ENCODE peak calls at places on chromosome 3, in nine cellular contexts. O is AG20443; W is kidney tubule cell; D is stimulated activated CD8-positive, alpha-beta memory T cell treated with anti-CD3 and anti-CD28 coated beads, Interleukin-7, amount 100 ng/mL, for 24 hours; J is fibroblast of mammary gland; F is T-helper 2 cell; Y is hepatocyte; M is SHP77; N is amniotic stem cell. C is an unnamed sample.

GRCh38 chr3:120204338-120204737 is 80.7 kb downstream of the GPR156 start:
- DNase-seq in O (no peak), W (no peak), D (no peak), J (no peak), F (no peak), Y (no peak), M (no peak), N (no peak), C (no peak)

GRCh38 chr3:71076361-71076997 is 507.0 kb downstream of the FOXP1 start:
- DNase-seq in O (peak; percentile 15), W (peak; percentile 28), D (no peak), J (peak; percentile 89), F (no peak), Y (no peak), M (no peak), N (no peak), C (no peak)

GRCh38 chr3:126616931-126617330 is 38.0 kb downstream of the TXNRD3 start:
- DNase-seq in O (no peak), W (peak; percentile 4), D (no peak), J (no peak), F (no peak), Y (no peak), M (no peak), N (no peak), C (no peak)

GRCh38 chr3:134974621-134975020 is 179.6 kb downstream of the EPHB1 start:
- DNase-seq in O (no peak), W (peak; percentile 39), D (no peak), J (peak; percentile 14), F (no peak), Y (no peak), M (peak; percentile 31), N (no peak), C (no peak)

GRCh38 chr3:139732729-139733128 is 55.0 kb upstream of the NMNAT3 start:
- DNase-seq in O (no peak), W (no peak), D (no peak), J (no peak), F (no peak), Y (no peak), M (no peak), N (no peak), C (no peak)

GRCh38 chr3:28682126-28682525 is 333.5 kb upstream of the AZI2 start:
- DNase-seq in O (no peak), W (no peak), D (no peak), J (no peak), F (no peak), Y (no peak), M (no peak), N (no peak), C (no peak)

GRCh38 chr3:31755911-31756658 is 223.4 kb downstream of the STT3B start:
- DNase-seq in O (no peak), W (peak; percentile 76), D (no peak), J (peak; percentile 18), F (no peak), Y (no peak), M (no peak), N (no peak), C (no peak)

GRCh38 chr3:134794950-134795775 is at the start of gene EPHB1:
- DNase-seq in O (peak; percentile 93), W (peak; percentile 98), D (peak; percentile 31), J (peak; percentile 94), F (peak; percentile 24), Y (peak; percentile 92), M (peak; percentile 63), N (peak; percentile 78), C (peak; percentile 74)

GRCh38 chr3:155330356-155330755 is 36.9 kb upstream of the STRIT1 start:
- DNase-seq in O (no peak), W (no peak), D (no peak), J (no peak), F (no peak), Y (no peak), M (no peak), N (no peak), C (no peak)

GRCh38 chr3:47877288-47877687 is 74.3 kb downstream of the DHX30 start:
- DNase-seq in O (no peak), W (peak; percentile 33), D (no peak), J (peak; percentile 47), F (no peak), Y (no peak), M (no peak), N (no peak), C (no peak)

GRCh38 chr3:44862221-44862637 is 517 bp downstream of the TMEM42 start:
- DNase-seq in O (no peak), W (peak; percentile 40), D (no peak), J (peak; percentile 36), F (no peak), Y (no peak), M (peak; percentile 8), N (no peak), C (no peak)

GRCh38 chr3:126850370-126851085 is 132.4 kb upstream of the PLXNA1 start:
- DNase-seq in O (peak; percentile 60), W (peak; percentile 83), D (no peak), J (no peak), F (no peak), Y (peak; percentile 54), M (no peak), N (peak; percentile 58), C (no peak)

GRCh38 chr3:50268276-50268675 is 671 bp upstream of the SEMA3B start:
- DNase-seq in O (no peak), W (no peak), D (no peak), J (peak; percentile 33), F (no peak), Y (no peak), M (no peak), N (no peak), C (no peak)

GRCh38 chr3:163601426-163601825 is 1476.9 kb downstream of the SI start:
- DNase-seq in O (no peak), W (no peak), D (no peak), J (no peak), F (no peak), Y (no peak), M (no peak), N (no peak), C (no peak)

GRCh38 chr3:174949523-174949922 is 90.4 kb downstream of the NAALADL2 start:
- DNase-seq in O (peak; percentile 50), W (peak; percentile 54), D (no peak), J (peak; percentile 95), F (no peak), Y (no peak), M (no peak), N (peak; percentile 86), C (no peak)

GRCh38 chr3:146550743-146551510 is 6.5 kb upstream of the PLSCR1 start:
- DNase-seq in O (peak; percentile 53), W (peak; percentile 75), D (no peak), J (peak; percentile 97), F (no peak), Y (peak; percentile 63), M (no peak), N (peak; percentile 62), C (no peak)

GRCh38 chr3:5141760-5142159 is 19.7 kb downstream of the ARL8B start:
- DNase-seq in O (no peak), W (no peak), D (no peak), J (no peak), F (no peak), Y (no peak), M (no peak), N (no peak), C (no peak)

GRCh38 chr3:161371441-161372320 is at the start of gene SPTSSB:
- DNase-seq in O (peak; percentile 55), W (peak; percentile 63), D (no peak), J (no peak), F (peak; percentile 14), Y (peak; percentile 79), M (peak; percentile 49), N (no peak), C (peak; percentile 54)

GRCh38 chr3:149019581-149019980 is 28.2 kb downstream of the GYG1 start:
- DNase-seq in O (no peak), W (no peak), D (no peak), J (peak; percentile 45), F (no peak), Y (no peak), M (no peak), N (no peak), C (no peak)

GRCh38 chr3:149589332-149589731 is 68.5 kb downstream of the WWTR1 start:
- DNase-seq in O (peak; percentile 42), W (no peak), D (no peak), J (peak; percentile 92), F (no peak), Y (no peak), M (no peak), N (no peak), C (no peak)

GRCh38 chr3:124033360-124034015 is 41.6 kb upstream of the ROPN1 start:
- DNase-seq in O (peak; percentile 57), W (peak; percentile 23), D (no peak), J (no peak), F (no peak), Y (peak; percentile 56), M (no peak), N (no peak), C (no peak)

GRCh38 chr3:42185044-42185443 is 80.9 kb downstream of the CCK start:
- DNase-seq in O (peak; percentile 45), W (peak; percentile 56), D (no peak), J (peak; percentile 78), F (no peak), Y (no peak), M (no peak), N (peak; percentile 54), C (no peak)

GRCh38 chr3:179526989-179527391 is 35.7 kb upstream of the ACTL6A start:
- DNase-seq in O (peak; percentile 59), W (peak; percentile 29), D (no peak), J (peak; percentile 66), F (no peak), Y (peak; percentile 72), M (peak; percentile 8), N (no peak), C (no peak)

GRCh38 chr3:72950801-72951200 is 45.8 kb upstream of the PPP4R2 start:
- DNase-seq in O (no peak), W (no peak), D (no peak), J (no peak), F (no peak), Y (no peak), M (no peak), N (no peak), C (no peak)

C was measured in left lung.